ENCODE peak calls at places on chromosomes 6 and 20, in seven cellular contexts. X is endothelial cell of umbilical vein, Y is body of pancreas, P is adrenal gland, U is ovary, C is heart left ventricle, T is upper lobe of left lung. B is an unnamed sample.

GRCh38 chr20:41072099-41072798 is 43.6 kb downstream of the TOP1 start:
- DNase-seq in C (peak; percentile 9), P (peak; percentile 44), Y (peak; percentile 22), X (peak; percentile 93), T (peak; percentile 24), U (peak; percentile 22), B (no peak)

GRCh38 chr6:31402324-31403282 is 792 bp upstream of the MICA start:
- DNase-seq in X (no peak), C (no peak), Y (peak; percentile 22), P (peak; percentile 50), T (peak; percentile 40), U (no peak), B (no peak)

GRCh38 chr6:8481727-8482126 is 46.4 kb upstream of the SLC35B3 start:
- DNase-seq in C (no peak), Y (no peak), U (no peak), X (no peak), T (no peak), P (no peak), B (peak; percentile 52)

GRCh38 chr20:42082611-42083010 is 464.4 kb upstream of the CHD6 start:
- DNase-seq in Y (peak; percentile 48), U (peak; percentile 10), T (no peak), C (peak; percentile 88), P (peak; percentile 76), X (no peak), B (no peak)

GRCh38 chr6:109237082-109237985 is 142.0 kb downstream of the CEP57L1 start:
- DNase-seq in X (peak; percentile 7), T (no peak), P (no peak), C (no peak), U (no peak), Y (peak; percentile 12), B (peak; percentile 82)

GRCh38 chr6:7723041-7723447 is 2.9 kb upstream of the BMP6 start:
- DNase-seq in X (peak; percentile 86), T (peak; percentile 78), C (peak; percentile 65), Y (peak; percentile 83), P (peak; percentile 85), U (peak; percentile 68), B (peak; percentile 85)

GRCh38 chr6:134230087-134230717 is 87.7 kb downstream of the SGK1 start:
- DNase-seq in U (no peak), C (peak; percentile 50), T (peak; percentile 73), P (peak; percentile 23), X (peak; percentile 27), Y (peak; percentile 42), B (peak; percentile 38)

GRCh38 chr6:100924574-100924973 is 43.4 kb upstream of the ASCC3 start:
- DNase-seq in C (no peak), X (no peak), P (no peak), Y (no peak), T (no peak), U (no peak), B (peak; percentile 14)

GRCh38 chr6:47161176-47161687 is 119.1 kb upstream of the ADGRF1 start:
- DNase-seq in P (no peak), Y (peak; percentile 70), U (no peak), X (no peak), C (no peak), T (peak; percentile 31), B (peak; percentile 83)

GRCh38 chr6:18530201-18530600 is 143.1 kb downstream of the RNF144B start:
- DNase-seq in Y (no peak), X (no peak), T (no peak), U (no peak), P (no peak), C (no peak), B (no peak)

GRCh38 chr6:53359843-53360834 is 11.4 kb upstream of the ELOVL5 start:
- DNase-seq in U (no peak), X (peak; percentile 13), P (peak; percentile 35), T (peak; percentile 52), Y (no peak), C (no peak), B (peak; percentile 25)

DNA sequence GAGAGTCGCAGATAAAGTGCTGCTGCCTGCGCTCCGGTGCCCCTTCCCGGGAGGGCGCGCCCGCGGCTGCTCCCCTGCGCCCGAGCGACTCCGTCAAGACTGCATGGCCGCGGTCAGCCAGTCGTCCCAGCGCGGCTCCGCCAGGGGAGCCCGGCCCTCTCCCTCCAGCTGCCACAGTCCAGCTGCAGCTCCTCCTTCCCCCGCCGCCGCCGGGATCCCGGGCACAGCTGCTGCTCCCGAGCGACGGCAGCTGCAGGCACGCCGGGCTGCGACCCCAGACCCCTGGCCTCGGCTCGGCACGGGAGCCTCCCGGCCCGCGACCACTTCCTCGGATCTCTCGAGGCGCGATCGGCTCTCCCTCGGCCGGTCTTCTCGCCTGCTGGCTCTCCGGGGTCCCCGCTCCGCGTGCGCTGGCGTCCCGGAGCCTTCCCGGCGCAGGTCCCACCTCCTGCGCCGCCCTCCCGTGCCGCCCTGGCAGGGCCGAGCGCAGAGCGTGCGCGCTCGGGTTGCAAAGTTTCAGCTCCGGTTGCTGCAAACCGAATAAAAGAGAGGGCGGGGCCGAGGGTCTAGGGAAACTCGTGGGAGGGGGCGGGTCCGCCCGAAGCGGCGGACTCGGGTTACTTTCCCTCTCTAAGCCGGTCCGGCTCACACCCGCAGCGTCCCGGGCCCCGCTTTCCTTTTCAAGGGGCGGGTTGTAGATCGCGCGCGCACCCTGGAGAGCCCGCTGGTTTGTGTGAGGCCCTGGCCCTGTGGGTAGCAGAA is at the start of gene CNKSR3:
- DNase-seq in Y (peak; percentile 97), T (peak; percentile 90), U (peak; percentile 93), X (peak; percentile 96), P (peak; percentile 87), C (peak; percentile 89), B (peak; percentile 77)
- TF ChIP-seq POLR2A in Y (peak; percentile 94), T (peak; percentile 79), U (peak; percentile 55), X (no peak), P (no peak), C (no peak), B (peak; percentile 52)

DNA sequence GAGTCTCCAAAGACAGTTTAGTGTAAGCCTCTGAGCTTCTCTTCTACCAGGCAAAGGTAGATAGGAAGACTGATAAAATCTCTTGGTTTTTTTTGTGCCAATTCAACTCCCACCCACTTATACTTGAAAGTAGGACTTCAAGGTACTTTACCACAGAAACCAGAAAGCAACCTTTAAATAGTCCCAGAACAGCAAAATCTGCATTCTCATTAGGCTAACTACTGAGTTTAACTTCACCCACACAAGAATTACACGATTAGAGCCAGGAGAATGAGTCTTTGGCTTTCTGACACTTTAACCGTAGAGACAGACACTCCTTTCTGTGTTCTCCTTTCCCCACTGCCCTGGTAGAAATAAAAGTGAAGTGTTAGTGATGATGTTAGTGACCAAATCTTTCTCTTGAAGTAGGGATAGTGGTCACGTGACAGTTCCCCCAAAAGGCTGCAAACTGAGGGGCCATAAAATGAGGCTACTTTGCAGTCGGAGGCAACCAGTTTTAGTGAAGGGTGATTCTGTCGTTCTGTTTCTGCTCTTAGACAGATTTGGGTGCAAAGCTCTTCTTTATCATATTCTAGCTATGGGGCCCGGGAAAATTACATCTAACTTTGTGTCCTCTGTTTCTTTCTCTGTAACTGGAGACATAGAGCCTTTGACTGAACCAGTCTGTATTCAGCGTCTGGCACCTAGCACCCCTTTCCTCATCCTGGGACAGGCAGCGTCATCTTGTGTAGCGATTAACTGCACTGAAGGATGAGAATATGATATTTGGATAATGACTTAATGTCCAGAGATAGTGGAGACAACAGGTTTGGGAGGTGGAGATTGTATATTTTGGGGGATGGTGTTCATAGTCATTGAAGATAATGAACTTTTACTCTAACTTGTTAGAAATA is 206.4 kb upstream of the CITED2 start:
- DNase-seq in Y (no peak), T (no peak), U (no peak), C (no peak), X (no peak), P (no peak), B (no peak)
- TF ChIP-seq POLR2A in Y (no peak), T (no peak), U (no peak), C (no peak), X (no peak), P (no peak), B (no peak)

GRCh38 chr6:26243132-26243531 is 121.9 kb upstream of the BTN3A2 start:
- DNase-seq in P (no peak), U (no peak), T (no peak), Y (no peak), C (no peak), X (no peak), B (no peak)

GRCh38 chr6:26243742-26244141 is 121.3 kb upstream of the BTN3A2 start:
- DNase-seq in P (no peak), Y (no peak), U (no peak), X (no peak), T (no peak), C (no peak), B (no peak)

GRCh38 chr6:26235240-26235730 is 129.7 kb upstream of the BTN3A2 start:
- DNase-seq in T (no peak), Y (no peak), C (no peak), X (no peak), U (no peak), P (no peak), B (peak; percentile 48)

GRCh38 chr6:26240981-26241770 is 123.8 kb upstream of the BTN3A2 start:
- DNase-seq in Y (no peak), C (no peak), U (no peak), T (peak; percentile 55), P (peak; percentile 45), X (peak; percentile 74), B (peak; percentile 82)

DNA sequence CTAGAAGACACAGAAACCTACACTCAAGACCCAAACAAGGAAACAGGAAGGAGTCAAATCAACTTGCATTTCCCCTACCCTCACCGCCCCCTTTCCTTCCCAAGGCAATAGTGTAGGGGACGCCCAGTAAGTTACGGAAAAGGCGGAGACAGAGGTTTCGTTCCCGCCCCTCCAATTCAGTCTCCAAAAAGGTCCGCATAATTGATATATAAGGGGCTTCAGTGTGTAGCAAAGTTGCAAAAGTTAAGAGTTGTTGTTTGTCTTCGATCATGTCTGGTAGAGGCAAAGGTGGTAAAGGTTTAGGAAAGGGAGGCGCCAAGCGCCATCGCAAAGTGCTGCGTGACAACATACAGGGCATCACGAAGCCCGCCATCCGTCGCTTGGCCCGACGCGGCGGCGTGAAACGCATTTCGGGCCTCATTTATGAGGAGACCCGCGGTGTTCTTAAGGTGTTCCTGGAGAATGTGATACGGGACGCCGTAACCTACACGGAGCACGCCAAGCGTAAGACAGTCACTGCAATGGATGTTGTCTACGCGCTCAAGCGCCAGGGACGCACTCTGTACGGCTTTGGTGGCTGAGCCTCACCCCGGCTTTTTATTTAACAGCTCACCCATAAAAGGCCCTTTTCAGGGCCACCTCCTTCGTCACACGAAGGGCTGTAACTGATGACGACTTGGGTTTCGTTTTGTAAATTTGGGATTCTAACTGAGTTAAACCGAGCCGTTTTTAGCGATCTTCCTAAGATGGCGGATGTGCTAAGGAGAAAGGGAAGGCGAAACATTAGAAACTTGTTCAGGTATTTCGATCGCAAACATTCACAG is 124.6 kb upstream of the BTN3A2 start:
- DNase-seq in X (peak; percentile 85), P (peak; percentile 85), C (peak; percentile 81), U (no peak), Y (peak; percentile 68), T (peak; percentile 74), B (peak; percentile 94)
- TF ChIP-seq POLR2A in X (peak; percentile 98), P (peak; percentile 90), C (no peak), U (no peak), Y (peak; percentile 69), T (peak; percentile 94), B (peak; percentile 59)

GRCh38 chr20:1364106-1364505 is 28.7 kb downstream of the FKBP1A start:
- DNase-seq in T (no peak), P (no peak), X (no peak), U (no peak), Y (no peak), C (no peak), B (no peak)

GRCh38 chr20:1368448-1369199 is 24.2 kb downstream of the FKBP1A start:
- DNase-seq in C (no peak), T (no peak), X (no peak), U (no peak), P (no peak), Y (no peak), B (no peak)

GRCh38 chr20:1369970-1370369 is 22.9 kb downstream of the FKBP1A start:
- DNase-seq in C (no peak), U (no peak), Y (no peak), P (no peak), X (no peak), T (no peak), B (no peak)

GRCh38 chr20:1370548-1371110 is 22.2 kb downstream of the FKBP1A start:
- DNase-seq in X (no peak), T (no peak), C (no peak), U (no peak), Y (no peak), P (no peak), B (no peak)

GRCh38 chr20:1367479-1367878 is 25.4 kb downstream of the FKBP1A start:
- DNase-seq in X (no peak), P (no peak), T (no peak), Y (no peak), C (no peak), U (no peak), B (no peak)
- TF ChIP-seq POLR2A in X (peak; percentile 4), P (no peak), T (no peak), Y (no peak), C (no peak), U (no peak), B (no peak)